ENCODE peak calls at places on chromosomes 7 and 10, in six cellular contexts. R is transverse colon, J is Calu3, D is cardiac fibroblast, C is upper lobe of right lung, F is endothelial cell. H is an unnamed sample.

GRCh38 chr7:52009195-52009594 is 692.6 kb upstream of the COBL start:
- DNase-seq in R (no peak), J (no peak), D (no peak), C (no peak), F (no peak), H (no peak)

GRCh38 chr7:130095812-130096211 is 25.5 kb downstream of the KLHDC10 start:
- DNase-seq in R (no peak), J (no peak), D (peak), C (no peak), F (no peak), H (no peak)

GRCh38 chr7:149459540-149460433 is 1.1 kb downstream of the ZNF777 start:
- DNase-seq in R (no peak), J (peak), D (peak), C (no peak), F (peak), H (no peak)

GRCh38 chr7:29955075-29955792 is 34.4 kb downstream of the SCRN1 start:
- DNase-seq in R (no peak), J (no peak), D (no peak), C (no peak), F (no peak), H (no peak)

GRCh38 chr10:116809528-116810500 is 39.5 kb upstream of the ENO4 start:
- DNase-seq in R (peak), J (peak), D (no peak), C (no peak), F (peak), H (peak)

GRCh38 chr7:74655785-74656420 is 1.6 kb upstream of the GTF2I start:
- DNase-seq in R (no peak), J (no peak), D (peak), C (no peak), F (no peak), H (no peak)

GRCh38 chr10:64733980-64734379 is 1212.8 kb downstream of the REEP3 start:
- DNase-seq in R (peak), J (peak), D (peak), C (no peak), F (peak), H (no peak)

GRCh38 chr7:149838992-149839408 is 825 bp downstream of the ZNF862 start:
- DNase-seq in R (no peak), J (no peak), D (peak), C (no peak), F (no peak), H (peak)

GRCh38 chr7:55190511-55191160 is 171.8 kb downstream of the EGFR start:
- DNase-seq in R (no peak), J (no peak), D (no peak), C (no peak), F (no peak), H (peak)

GRCh38 chr7:19690736-19691135 is 18.1 kb downstream of the POLR1F start:
- DNase-seq in R (no peak), J (no peak), D (no peak), C (no peak), F (no peak), H (no peak)

GRCh38 chr10:7300327-7300726 is 110.5 kb downstream of the SFMBT2 start:
- DNase-seq in R (no peak), J (no peak), D (no peak), C (no peak), F (no peak), H (no peak)

GRCh38 chr7:157136372-157136771 is 2.4 kb upstream of the UBE3C start:
- DNase-seq in R (no peak), J (no peak), D (peak), C (no peak), F (no peak), H (no peak)

GRCh38 chr10:10787586-10787985 is 230.1 kb upstream of the CELF2 start:
- DNase-seq in R (no peak), J (no peak), D (no peak), C (no peak), F (no peak), H (no peak)

GRCh38 chr7:32161708-32162107 is 91.5 kb upstream of the PDE1C start:
- DNase-seq in R (no peak), J (no peak), D (peak), C (no peak), F (no peak), H (no peak)

GRCh38 chr7:29891766-29892165 is 85.5 kb downstream of the WIPF3 start:
- DNase-seq in R (no peak), J (no peak), D (no peak), C (no peak), F (no peak), H (no peak)

GRCh38 chr7:48087349-48087748 is 1.7 kb upstream of the UPP1 start:
- DNase-seq in R (no peak), J (no peak), D (peak), C (no peak), F (no peak), H (no peak)

GRCh38 chr10:103835121-103836045 is 20.0 kb downstream of the SH3PXD2A start:
- DNase-seq in R (peak), J (no peak), D (peak), C (no peak), F (no peak), H (no peak)

GRCh38 chr7:155466142-155466813 is 8.3 kb downstream of the EN2 start:
- DNase-seq in R (no peak), J (no peak), D (no peak), C (no peak), F (no peak), H (no peak)

GRCh38 chr10:116155191-116155590 is 117.8 kb downstream of the GFRA1 start:
- DNase-seq in R (no peak), J (no peak), D (no peak), C (no peak), F (no peak), H (no peak)